ENCODE peak calls at places on chromosomes 2 and 18, in eight cellular contexts. F, U, M, Z, V, P, Y and G are unnamed samples.
A peak's percentile ranks its signal among the peaks of the same experiment; 100 is the strongest.

GRCh38 chr2:235255716-235256115 is 238.1 kb upstream of the AGAP1 start:
- DNase-seq in F (peak; percentile 46), U (no peak), M (peak; percentile 57), Z (no peak), V (no peak), P (no peak), Y (no peak), G (no peak)

GRCh38 chr2:70104231-70105111 is 17.2 kb downstream of the PCBP1 start:
- DNase-seq in F (peak; percentile 72), U (no peak), M (no peak), Z (peak; percentile 69), V (peak; percentile 63), P (peak; percentile 60), Y (peak; percentile 79), G (no peak)

GRCh38 chr2:126890136-126890961 is 8.3 kb upstream of the TEX51 start:
- DNase-seq in F (no peak), U (no peak), M (no peak), Z (no peak), V (no peak), P (no peak), Y (no peak), G (no peak)

GRCh38 chr18:58416014-58416703 is 212.7 kb downstream of the ALPK2 start:
- DNase-seq in F (no peak), U (no peak), M (no peak), Z (no peak), V (no peak), P (no peak), Y (no peak), G (no peak)

GRCh38 chr18:57768557-57769326 is 34.4 kb downstream of the ATP8B1 start:
- DNase-seq in F (peak; percentile 72), U (no peak), M (peak; percentile 53), Z (no peak), V (peak; percentile 49), P (peak; percentile 33), Y (no peak), G (peak; percentile 55)

GRCh38 chr2:111702119-111702808 is 181.7 kb downstream of the ANAPC1 start:
- DNase-seq in F (peak; percentile 52), U (peak; percentile 17), M (peak; percentile 69), Z (no peak), V (peak; percentile 51), P (peak; percentile 37), Y (peak; percentile 56), G (no peak)

GRCh38 chr2:145909175-145909574 is 1389.3 kb upstream of the ZEB2 start:
- DNase-seq in F (no peak), U (no peak), M (no peak), Z (no peak), V (no peak), P (no peak), Y (no peak), G (no peak)

GRCh38 chr2:714005-714741 is 37.0 kb upstream of the TMEM18 start:
- DNase-seq in F (peak; percentile 48), U (no peak), M (no peak), Z (peak; percentile 51), V (peak; percentile 51), P (peak; percentile 73), Y (peak; percentile 77), G (peak; percentile 12)

GRCh38 chr2:132911726-132912724 is 242.0 kb upstream of the LYPD1 start:
- DNase-seq in F (no peak), U (no peak), M (no peak), Z (no peak), V (no peak), P (peak; percentile 8), Y (peak; percentile 59), G (no peak)

GRCh38 chr2:190267302-190267701 is 52.3 kb downstream of the HIBCH start:
- DNase-seq in F (peak; percentile 45), U (no peak), M (no peak), Z (no peak), V (peak; percentile 77), P (no peak), Y (no peak), G (no peak)

GRCh38 chr2:147297820-147298219 is 547.0 kb upstream of the ACVR2A start:
- DNase-seq in F (no peak), U (no peak), M (no peak), Z (no peak), V (no peak), P (no peak), Y (no peak), G (no peak)

GRCh38 chr2:45578056-45578843 is 32.8 kb downstream of the SRBD1 start:
- DNase-seq in F (peak; percentile 51), U (no peak), M (no peak), Z (no peak), V (peak; percentile 19), P (no peak), Y (peak; percentile 21), G (no peak)

GRCh38 chr2:575030-575727 is 102.0 kb downstream of the TMEM18 start:
- DNase-seq in F (no peak), U (no peak), M (no peak), Z (no peak), V (no peak), P (no peak), Y (no peak), G (no peak)

GRCh38 chr2:74554821-74555531 is 456 bp downstream of the DOK1 start:
- DNase-seq in F (no peak), U (peak; percentile 44), M (peak; percentile 66), Z (peak; percentile 46), V (no peak), P (peak; percentile 61), Y (peak; percentile 74), G (no peak)

GRCh38 chr2:201697899-201698298 is 545 bp downstream of the MPP4 start:
- DNase-seq in F (peak; percentile 83), U (no peak), M (no peak), Z (no peak), V (peak; percentile 85), P (no peak), Y (no peak), G (no peak)

GRCh38 chr2:30134582-30134981 is 12.2 kb upstream of the YPEL5 start:
- DNase-seq in F (no peak), U (no peak), M (no peak), Z (no peak), V (no peak), P (no peak), Y (no peak), G (no peak)

GRCh38 chr18:69894467-69894866 is 53.2 kb downstream of the CD226 start:
- DNase-seq in F (no peak), U (no peak), M (no peak), Z (no peak), V (no peak), P (no peak), Y (no peak), G (no peak)

DNA sequence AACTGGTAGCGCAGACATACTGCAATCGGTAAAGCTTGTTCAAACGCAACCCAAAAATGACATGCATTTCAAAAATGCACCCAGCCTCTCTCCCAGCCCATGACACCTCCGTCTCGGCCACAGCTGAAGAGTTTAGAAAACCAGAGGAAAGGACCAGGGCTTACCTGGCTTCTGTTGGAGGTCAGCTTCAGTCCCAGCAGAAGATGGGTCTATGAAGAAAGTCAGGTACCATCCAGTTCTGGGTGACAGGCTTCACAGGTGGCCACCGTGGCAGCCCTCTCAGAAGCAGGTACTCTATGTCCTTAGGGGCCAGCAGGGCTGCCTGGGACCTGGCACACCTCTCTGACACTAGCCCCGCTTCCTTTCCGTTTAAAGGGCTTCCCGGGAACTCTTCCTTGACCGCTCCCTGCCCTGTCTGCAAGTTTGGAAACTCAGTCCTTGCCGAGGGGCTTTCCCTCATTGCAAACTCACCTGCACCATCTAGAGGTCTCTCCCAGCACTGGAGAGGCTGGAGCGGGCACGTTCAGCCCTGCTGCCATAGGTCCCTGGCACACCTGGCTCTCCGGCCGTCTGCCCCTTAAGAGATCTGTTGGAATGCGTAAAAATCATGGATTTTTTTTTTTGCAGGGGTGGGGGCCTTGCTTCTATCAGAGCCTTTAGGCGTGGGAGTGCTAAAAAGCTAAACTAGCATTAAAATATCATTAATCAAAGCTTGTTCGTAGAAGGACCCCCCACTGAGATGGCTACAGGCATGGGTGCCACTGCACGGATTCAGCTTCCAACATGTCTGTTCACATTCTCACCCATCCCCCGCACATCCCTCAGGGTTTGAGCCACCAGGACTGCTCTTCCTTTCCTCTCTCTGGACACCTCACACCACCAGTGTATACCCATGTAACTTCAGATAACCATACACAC is at the start of gene EDAR:
- DNase-seq in F (no peak), U (peak; percentile 30), M (no peak), Z (no peak), V (no peak), P (peak; percentile 64), Y (peak; percentile 70), G (no peak)
- TF ChIP-seq CTCF in F (peak; percentile 11), U (peak; percentile 70), M (peak; percentile 41), Z (no peak), V (peak; percentile 40), P (peak; percentile 54), Y (peak; percentile 50), G (peak; percentile 4)

DNA sequence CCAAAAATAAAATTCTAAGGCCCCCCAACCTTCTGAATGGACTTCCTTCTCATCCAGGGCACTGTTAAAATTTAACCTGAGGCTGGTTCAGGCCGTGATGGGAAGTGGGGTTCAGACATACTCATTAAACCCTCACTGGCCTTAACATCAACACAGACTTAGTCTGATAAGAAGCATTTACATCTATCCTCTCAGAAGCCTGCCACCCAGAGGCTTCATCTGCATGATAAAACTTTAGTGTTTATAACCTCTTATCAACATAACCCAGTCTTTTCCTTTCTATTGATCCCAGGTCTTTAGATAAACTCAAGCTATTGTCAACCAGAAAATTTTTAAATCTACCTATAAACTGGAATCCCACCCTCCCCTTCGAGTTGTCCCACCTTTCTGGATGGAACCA is 22.4 kb downstream of the ITSN2 start:
- DNase-seq in F (no peak), U (no peak), M (no peak), Z (no peak), V (no peak), P (no peak), Y (no peak), G (no peak)
- TF ChIP-seq CTCF in F (no peak), U (no peak), M (no peak), Z (no peak), V (no peak), P (no peak), Y (no peak), G (no peak)

GRCh38 chr18:51621103-51621969 is 423.9 kb upstream of the MEX3C start:
- DNase-seq in F (peak; percentile 44), U (peak; percentile 61), M (no peak), Z (no peak), V (peak; percentile 2), P (peak; percentile 66), Y (peak; percentile 76), G (no peak)
- TF ChIP-seq CTCF in F (peak; percentile 83), U (peak; percentile 94), M (peak; percentile 63), Z (no peak), V (peak; percentile 70), P (peak; percentile 44), Y (peak; percentile 96), G (peak; percentile 41)

DNA sequence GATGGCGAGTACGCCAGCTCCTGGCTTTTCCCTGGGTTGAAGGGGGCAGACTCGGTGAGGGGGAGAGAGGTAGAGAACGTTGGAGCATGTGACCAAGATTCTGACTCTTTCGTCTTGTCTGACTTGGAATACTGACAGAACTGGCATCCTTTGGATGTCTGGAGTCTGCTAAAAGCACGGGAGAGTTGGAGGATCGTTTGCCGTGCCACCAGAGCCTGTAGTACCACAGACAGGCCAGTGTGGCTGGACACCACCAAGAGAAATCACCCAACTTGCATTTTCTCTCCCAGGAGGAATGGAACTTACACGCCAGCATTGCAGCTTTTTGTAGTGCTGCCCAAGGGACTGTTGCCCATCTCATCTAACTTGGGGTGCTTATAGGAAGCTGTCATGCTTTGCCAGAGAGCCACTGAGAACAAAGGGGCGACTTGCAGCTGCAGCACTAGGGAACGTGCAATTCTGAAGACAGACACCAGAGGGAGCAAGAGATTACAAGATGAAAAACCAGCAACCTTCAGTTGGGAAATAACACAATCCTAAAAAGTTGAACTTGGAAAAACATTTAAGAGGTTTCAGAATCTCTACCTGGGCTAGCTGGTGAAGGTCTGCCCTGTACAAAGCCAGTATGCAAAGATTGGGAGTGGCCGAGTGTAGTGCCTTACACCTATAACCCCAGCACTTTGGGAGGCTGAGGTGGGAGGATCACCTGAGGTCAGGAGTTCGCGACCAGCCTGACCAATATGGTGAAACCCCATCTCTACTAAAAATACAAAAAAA is 24.1 kb downstream of the PSMG2 start:
- DNase-seq in F (peak; percentile 67), U (peak; percentile 56), M (no peak), Z (peak; percentile 37), V (peak; percentile 66), P (peak; percentile 58), Y (peak; percentile 73), G (peak; percentile 30)
- TF ChIP-seq CTCF in F (peak; percentile 94), U (peak; percentile 90), M (peak; percentile 94), Z (peak; percentile 87), V (peak; percentile 97), P (peak; percentile 91), Y (peak; percentile 78), G (peak; percentile 88)